ENCODE peak calls at places on chromosomes 11 and 22, in four cellular contexts. E is amygdala, C is ELF-1, W is T follicular helper cell. A is an unnamed sample.

GRCh38 chr11:123304828-123305530 is 109.9 kb upstream of the CLMP start:
- DNase-seq in E (no peak), C (no peak), W (no peak), A (no peak)

GRCh38 chr22:32897400-32897799 is 95.9 kb downstream of the TIMP3 start:
- DNase-seq in E (no peak), C (no peak), W (no peak), A (no peak)

GRCh38 chr11:127114035-127114434 is 113.5 kb upstream of the KIRREL3 start:
- DNase-seq in E (no peak), C (no peak), W (no peak), A (no peak)

GRCh38 chr22:50469377-50470305 is 5.2 kb downstream of the SBF1 start:
- DNase-seq in E (no peak), C (no peak), W (peak), A (no peak)

GRCh38 chr11:16945671-16946469 is 68.3 kb downstream of the PLEKHA7 start:
- DNase-seq in E (peak), C (peak), W (no peak), A (peak)

GRCh38 chr22:33605201-33605600 is 315.1 kb downstream of the LARGE1 start:
- DNase-seq in E (no peak), C (no peak), W (no peak), A (no peak)

GRCh38 chr11:77602385-77603105 is 12.8 kb downstream of the AQP11 start:
- DNase-seq in E (no peak), C (no peak), W (no peak), A (no peak)

GRCh38 chr11:75576445-75577049 is 14.5 kb downstream of the SERPINH1 start:
- DNase-seq in E (no peak), C (peak), W (no peak), A (no peak)

GRCh38 chr11:12329169-12329568 is 48.2 kb upstream of the PARVA start:
- DNase-seq in E (no peak), C (peak), W (no peak), A (no peak)

GRCh38 chr11:830295-831131 is 2.2 kb upstream of the CD151 start:
- DNase-seq in E (peak), C (peak), W (peak), A (no peak)

GRCh38 chr11:119371067-119371601 is 10.4 kb downstream of the USP2 start:
- DNase-seq in E (no peak), C (no peak), W (no peak), A (no peak)

GRCh38 chr11:46930089-46930488 is 6.5 kb upstream of the CSTPP1 start:
- DNase-seq in E (no peak), C (no peak), W (no peak), A (no peak)

GRCh38 chr22:46172522-46172921 is 22.2 kb downstream of the PPARA start:
- DNase-seq in E (no peak), C (no peak), W (no peak), A (no peak)

GRCh38 chr22:36194971-36195370 is 6.6 kb downstream of the APOL4 start:
- DNase-seq in E (no peak), C (peak), W (no peak), A (no peak)

GRCh38 chr22:36740716-36741115 is 35.2 kb downstream of the IFT27 start:
- DNase-seq in E (no peak), C (no peak), W (no peak), A (no peak)

GRCh38 chr22:43946391-43946680 is 8.9 kb upstream of the SAMM50 start:
- DNase-seq in E (no peak), C (peak), W (no peak), A (no peak)

GRCh38 chr11:14373941-14374646 is 15.1 kb upstream of the RRAS2 start:
- DNase-seq in E (no peak), C (no peak), W (no peak), A (no peak)

A was measured in brain pericyte.